ENCODE peak calls at places on chromosomes 7 and 10, in four cellular contexts. H is osteocyte, M is NCI-H1105, J is kidney epithelial cell. I is an unnamed sample.

GRCh38 chr10:30510184-30510931 is 76.4 kb downstream of the MAP3K8 start:
- DNase-seq in H (no peak), M (no peak), J (no peak), I (no peak)

GRCh38 chr7:44057849-44058758 is 7.3 kb downstream of the PGAM2 start:
- DNase-seq in J (no peak), H (no peak), M (no peak), I (no peak)

GRCh38 chr7:156897673-156898072 is 4.7 kb upstream of the LMBR1 start:
- DNase-seq in M (no peak), J (peak; percentile 23), H (no peak), I (no peak)

GRCh38 chr7:94313926-94314325 is 80.8 kb upstream of the COL1A2 start:
- DNase-seq in J (no peak), M (no peak), H (no peak), I (no peak)

GRCh38 chr7:30276203-30276900 is 8.0 kb upstream of the ZNRF2 start:
- DNase-seq in M (peak; percentile 5), H (no peak), J (no peak), I (no peak)

GRCh38 chr7:31782411-31782991 is 95.5 kb downstream of the PPP1R17 start:
- DNase-seq in M (peak; percentile 28), J (peak; percentile 16), H (no peak), I (no peak)

GRCh38 chr10:23055424-23056191 is 39.8 kb upstream of the MSRB2 start:
- DNase-seq in H (no peak), J (no peak), M (no peak), I (no peak)

GRCh38 chr10:95537543-95537930 is 23.6 kb downstream of the SORBS1 start:
- DNase-seq in J (no peak), H (no peak), M (no peak), I (no peak)

GRCh38 chr7:140541513-140542192 is 62.3 kb upstream of the MKRN1 start:
- DNase-seq in H (no peak), M (peak; percentile 86), J (peak; percentile 81), I (no peak)

GRCh38 chr10:124255556-124255955 is 162.2 kb upstream of the CHST15 start:
- DNase-seq in J (no peak), M (no peak), H (no peak), I (no peak)

GRCh38 chr10:103812431-103812830 is 42.9 kb downstream of the SH3PXD2A start:
- DNase-seq in J (no peak), M (no peak), H (no peak), I (no peak)

GRCh38 chr7:121187676-121188075 is 141.1 kb upstream of the WNT16 start:
- DNase-seq in M (no peak), H (no peak), J (no peak), I (no peak)

GRCh38 chr10:88253622-88254021 is 329.5 kb downstream of the RNLS start:
- DNase-seq in M (no peak), J (no peak), H (no peak), I (no peak)

GRCh38 chr7:136403591-136403990 is 426.4 kb upstream of the MTPN start:
- DNase-seq in M (no peak), J (no peak), H (no peak), I (no peak)

GRCh38 chr7:27237735-27238334 is 4.8 kb upstream of the EVX1 start:
- DNase-seq in J (peak; percentile 2), H (no peak), M (no peak), I (no peak)

GRCh38 chr7:133770863-133771492 is 356.2 kb upstream of the LRGUK start:
- DNase-seq in J (peak; percentile 56), H (no peak), M (no peak), I (no peak)

GRCh38 chr7:122248472-122248871 is 56.1 kb downstream of the FEZF1 start:
- DNase-seq in M (no peak), J (no peak), H (no peak), I (no peak)

GRCh38 chr7:36765605-36766004 is 41.3 kb upstream of the AOAH start:
- DNase-seq in J (no peak), H (no peak), M (no peak), I (no peak)

GRCh38 chr10:79351332-79351731 is 4.1 kb downstream of the PPIF start:
- DNase-seq in M (no peak), H (peak; percentile 72), J (no peak), I (peak; percentile 79)

GRCh38 chr7:46115410-46115809 is 194.3 kb upstream of the IGFBP3 start:
- DNase-seq in J (no peak), M (no peak), H (no peak), I (no peak)

I was measured in vagina.